ENCODE peak calls at places on chromosomes 11 and 22, in ten cellular contexts. One of them, this sample, is unnamed. For H3K4me1, the result is how much of the 10 kb centered on the place peaks cover.

GRCh38 chr11:59875856-59876519 is 2.6 kb upstream of the OOSP3 start:
- DNase-seq in heart right ventricle: no peak
- DNase-seq in tibial nerve: no peak
- DNase-seq in A549: no peak
- DNase-seq in colonic mucosa: no peak
- DNase-seq in neural progenitor cell: no peak
- DNase-seq in neuronal stem cell: no peak
- DNase-seq in left ventricle myocardium inferior: no peak
- DNase-seq in cardiac muscle cell: no peak
- DNase-seq in ascending aorta: no peak
- DNase-seq in this sample: no peak

GRCh38 chr11:19093976-19094375 is 23.0 kb upstream of the ZDHHC13 start:
- DNase-seq in heart right ventricle: no peak
- DNase-seq in tibial nerve: no peak
- DNase-seq in A549: no peak
- DNase-seq in colonic mucosa: no peak
- DNase-seq in neural progenitor cell: no peak
- DNase-seq in neuronal stem cell: no peak
- DNase-seq in left ventricle myocardium inferior: no peak
- DNase-seq in cardiac muscle cell: no peak
- DNase-seq in ascending aorta: no peak
- DNase-seq in this sample: no peak

GRCh38 chr11:116928102-116928777 is 90.8 kb upstream of the APOA1 start:
- DNase-seq in heart right ventricle: no peak
- DNase-seq in tibial nerve: no peak
- DNase-seq in A549: no peak
- DNase-seq in colonic mucosa: no peak
- DNase-seq in neural progenitor cell: no peak
- DNase-seq in neuronal stem cell: no peak
- DNase-seq in left ventricle myocardium inferior: no peak
- DNase-seq in cardiac muscle cell: peak
- DNase-seq in ascending aorta: no peak
- DNase-seq in this sample: no peak

GRCh38 chr11:79054636-79055035 is 386.2 kb downstream of the TENM4 start:
- DNase-seq in heart right ventricle: no peak
- DNase-seq in tibial nerve: no peak
- DNase-seq in A549: no peak
- DNase-seq in colonic mucosa: no peak
- DNase-seq in neural progenitor cell: no peak
- DNase-seq in neuronal stem cell: no peak
- DNase-seq in left ventricle myocardium inferior: no peak
- DNase-seq in cardiac muscle cell: peak
- DNase-seq in ascending aorta: no peak
- DNase-seq in this sample: no peak

GRCh38 chr11:107716884-107717532 is 5.2 kb upstream of the SLN start:
- DNase-seq in heart right ventricle: no peak
- DNase-seq in tibial nerve: no peak
- DNase-seq in A549: no peak
- DNase-seq in colonic mucosa: no peak
- DNase-seq in neural progenitor cell: no peak
- DNase-seq in neuronal stem cell: no peak
- DNase-seq in left ventricle myocardium inferior: no peak
- DNase-seq in cardiac muscle cell: no peak
- DNase-seq in ascending aorta: no peak
- DNase-seq in this sample: no peak

GRCh38 chr11:35047179-35047578 is 91.8 kb upstream of the CD44 start:
- DNase-seq in heart right ventricle: no peak
- DNase-seq in tibial nerve: no peak
- DNase-seq in A549: no peak
- DNase-seq in colonic mucosa: no peak
- DNase-seq in neural progenitor cell: no peak
- DNase-seq in neuronal stem cell: no peak
- DNase-seq in left ventricle myocardium inferior: no peak
- DNase-seq in cardiac muscle cell: no peak
- DNase-seq in ascending aorta: no peak
- DNase-seq in this sample: no peak

GRCh38 chr22:32389685-32390084 is 22.4 kb downstream of the RTCB start:
- DNase-seq in heart right ventricle: no peak
- DNase-seq in tibial nerve: no peak
- DNase-seq in A549: no peak
- DNase-seq in colonic mucosa: no peak
- DNase-seq in neural progenitor cell: peak
- DNase-seq in neuronal stem cell: no peak
- DNase-seq in left ventricle myocardium inferior: no peak
- DNase-seq in cardiac muscle cell: peak
- DNase-seq in ascending aorta: no peak
- DNase-seq in this sample: no peak

GRCh38 chr22:26812731-26813130 is 155.3 kb downstream of the MIAT start:
- DNase-seq in heart right ventricle: no peak
- DNase-seq in tibial nerve: no peak
- DNase-seq in A549: no peak
- DNase-seq in colonic mucosa: no peak
- DNase-seq in neural progenitor cell: no peak
- DNase-seq in neuronal stem cell: no peak
- DNase-seq in left ventricle myocardium inferior: no peak
- DNase-seq in cardiac muscle cell: no peak
- DNase-seq in ascending aorta: no peak
- DNase-seq in this sample: no peak

GRCh38 chr11:62025429-62026105 is 58.1 kb upstream of the FTH1 start:
- DNase-seq in heart right ventricle: peak
- DNase-seq in tibial nerve: peak
- DNase-seq in A549: peak
- DNase-seq in colonic mucosa: peak
- DNase-seq in neural progenitor cell: no peak
- DNase-seq in neuronal stem cell: no peak
- DNase-seq in left ventricle myocardium inferior: peak
- DNase-seq in cardiac muscle cell: peak
- DNase-seq in ascending aorta: peak
- DNase-seq in this sample: peak

GRCh38 chr11:69326622-69327219 is 32.8 kb downstream of the MYEOV start:
- DNase-seq in heart right ventricle: no peak
- DNase-seq in tibial nerve: no peak
- DNase-seq in A549: no peak
- DNase-seq in colonic mucosa: peak
- DNase-seq in neural progenitor cell: no peak
- DNase-seq in neuronal stem cell: no peak
- DNase-seq in left ventricle myocardium inferior: no peak
- DNase-seq in cardiac muscle cell: no peak
- DNase-seq in ascending aorta: peak
- DNase-seq in this sample: no peak

GRCh38 chr22:27786253-27786898 is 15.2 kb downstream of the MN1 start:
- DNase-seq in heart right ventricle: no peak
- DNase-seq in tibial nerve: no peak
- DNase-seq in A549: no peak
- DNase-seq in colonic mucosa: no peak
- DNase-seq in neural progenitor cell: no peak
- DNase-seq in neuronal stem cell: no peak
- DNase-seq in left ventricle myocardium inferior: no peak
- DNase-seq in cardiac muscle cell: no peak
- DNase-seq in ascending aorta: no peak
- DNase-seq in this sample: no peak

GRCh38 chr11:128302425-128303186 is 284.8 kb downstream of the ETS1 start:
- DNase-seq in heart right ventricle: no peak
- DNase-seq in tibial nerve: no peak
- DNase-seq in A549: no peak
- DNase-seq in colonic mucosa: no peak
- DNase-seq in neural progenitor cell: no peak
- DNase-seq in neuronal stem cell: no peak
- DNase-seq in left ventricle myocardium inferior: no peak
- DNase-seq in cardiac muscle cell: no peak
- DNase-seq in ascending aorta: no peak
- DNase-seq in this sample: no peak

GRCh38 chr22:48559647-48560388 is 1267.9 kb downstream of the BRD1 start:
- DNase-seq in heart right ventricle: no peak
- DNase-seq in tibial nerve: no peak
- DNase-seq in A549: no peak
- DNase-seq in colonic mucosa: no peak
- DNase-seq in neural progenitor cell: no peak
- DNase-seq in neuronal stem cell: no peak
- DNase-seq in left ventricle myocardium inferior: no peak
- DNase-seq in cardiac muscle cell: no peak
- DNase-seq in ascending aorta: no peak
- DNase-seq in this sample: no peak

GRCh38 chr11:27218498-27219038 is 144.4 kb downstream of the CCDC34 start:
- DNase-seq in heart right ventricle: no peak
- DNase-seq in tibial nerve: no peak
- DNase-seq in A549: no peak
- DNase-seq in colonic mucosa: no peak
- DNase-seq in neural progenitor cell: no peak
- DNase-seq in neuronal stem cell: no peak
- DNase-seq in left ventricle myocardium inferior: no peak
- DNase-seq in cardiac muscle cell: peak
- DNase-seq in ascending aorta: no peak
- DNase-seq in this sample: no peak

GRCh38 chr11:126766425-126766824 is 234.1 kb downstream of the KIRREL3 start:
- DNase-seq in heart right ventricle: no peak
- DNase-seq in tibial nerve: no peak
- DNase-seq in A549: no peak
- DNase-seq in colonic mucosa: peak
- DNase-seq in neural progenitor cell: no peak
- DNase-seq in neuronal stem cell: no peak
- DNase-seq in left ventricle myocardium inferior: no peak
- DNase-seq in cardiac muscle cell: no peak
- DNase-seq in ascending aorta: no peak
- DNase-seq in this sample: peak

DNA sequence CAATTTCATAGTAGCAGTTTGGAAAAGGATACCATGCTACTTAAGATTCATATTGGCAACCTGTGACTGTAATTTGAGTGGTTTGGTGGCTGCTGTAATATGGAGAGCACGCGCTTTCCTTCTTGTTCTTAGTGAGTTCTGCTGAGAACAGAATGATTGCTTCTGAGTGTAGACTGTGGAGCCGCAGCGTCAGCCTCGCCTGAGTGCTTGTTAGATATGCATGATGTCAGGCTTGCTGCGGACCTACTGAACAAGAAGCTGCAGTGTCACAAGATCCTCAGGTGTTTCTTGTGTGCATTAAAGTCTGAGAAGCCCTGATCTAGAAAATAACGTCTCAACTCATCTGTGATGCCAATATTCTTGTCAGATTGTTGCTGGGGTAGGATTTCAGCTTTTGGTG is 143.2 kb downstream of the ARHGAP42 start:
- DNase-seq in heart right ventricle: no peak
- DNase-seq in tibial nerve: no peak
- DNase-seq in A549: no peak
- DNase-seq in colonic mucosa: no peak
- DNase-seq in neural progenitor cell: peak
- DNase-seq in neuronal stem cell: no peak
- DNase-seq in left ventricle myocardium inferior: no peak
- DNase-seq in cardiac muscle cell: peak
- DNase-seq in ascending aorta: no peak
- DNase-seq in this sample: no peak
- H3K4me1 ChIP-seq in heart right ventricle: under half
- H3K4me1 ChIP-seq in tibial nerve: half or more
- H3K4me1 ChIP-seq in A549: half or more
- H3K4me1 ChIP-seq in colonic mucosa: under half
- H3K4me1 ChIP-seq in neural progenitor cell: under half
- H3K4me1 ChIP-seq in neuronal stem cell: under half
- H3K4me1 ChIP-seq in left ventricle myocardium inferior: under half
- H3K4me1 ChIP-seq in cardiac muscle cell: half or more
- H3K4me1 ChIP-seq in ascending aorta: under half
- H3K4me1 ChIP-seq in this sample: under half

GRCh38 chr11:64534391-64534801 is 56.6 kb upstream of the SLC22A12 start:
- DNase-seq in heart right ventricle: no peak
- DNase-seq in tibial nerve: no peak
- DNase-seq in A549: no peak
- DNase-seq in colonic mucosa: no peak
- DNase-seq in neural progenitor cell: no peak
- DNase-seq in neuronal stem cell: no peak
- DNase-seq in left ventricle myocardium inferior: no peak
- DNase-seq in cardiac muscle cell: no peak
- DNase-seq in ascending aorta: no peak
- DNase-seq in this sample: no peak
- H3K4me1 ChIP-seq in heart right ventricle: under half
- H3K4me1 ChIP-seq in tibial nerve: under half
- H3K4me1 ChIP-seq in A549: under half
- H3K4me1 ChIP-seq in colonic mucosa: under half
- H3K4me1 ChIP-seq in neural progenitor cell: under half
- H3K4me1 ChIP-seq in neuronal stem cell: under half
- H3K4me1 ChIP-seq in left ventricle myocardium inferior: under half
- H3K4me1 ChIP-seq in cardiac muscle cell: under half
- H3K4me1 ChIP-seq in ascending aorta: under half
- H3K4me1 ChIP-seq in this sample: under half

DNA sequence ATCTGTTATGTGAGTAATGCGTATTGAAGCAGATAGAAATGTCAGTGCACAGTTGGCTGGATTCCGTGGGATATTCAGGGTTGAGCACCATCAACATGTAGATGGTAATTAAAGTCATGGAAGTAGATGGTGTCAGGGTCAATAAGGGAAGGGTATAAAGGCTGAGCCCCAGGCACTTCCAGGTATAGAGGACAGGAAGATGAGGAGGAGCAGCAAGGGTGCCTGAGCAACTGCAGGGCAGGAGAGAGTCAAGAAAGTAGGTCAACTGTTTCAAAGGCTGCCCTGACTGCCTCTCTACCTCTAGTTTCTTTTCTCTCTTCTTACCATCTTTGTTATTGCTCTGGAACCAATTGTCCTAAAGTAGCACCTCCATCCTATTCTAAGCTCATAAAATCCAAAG is 85.9 kb downstream of the MICAL2 start:
- DNase-seq in heart right ventricle: no peak
- DNase-seq in tibial nerve: no peak
- DNase-seq in A549: no peak
- DNase-seq in colonic mucosa: no peak
- DNase-seq in neural progenitor cell: no peak
- DNase-seq in neuronal stem cell: no peak
- DNase-seq in left ventricle myocardium inferior: no peak
- DNase-seq in cardiac muscle cell: no peak
- DNase-seq in ascending aorta: peak
- DNase-seq in this sample: no peak
- H3K4me1 ChIP-seq in heart right ventricle: half or more
- H3K4me1 ChIP-seq in tibial nerve: under half
- H3K4me1 ChIP-seq in A549: under half
- H3K4me1 ChIP-seq in colonic mucosa: under half
- H3K4me1 ChIP-seq in neural progenitor cell: under half
- H3K4me1 ChIP-seq in neuronal stem cell: under half
- H3K4me1 ChIP-seq in left ventricle myocardium inferior: half or more
- H3K4me1 ChIP-seq in cardiac muscle cell: half or more
- H3K4me1 ChIP-seq in ascending aorta: under half
- H3K4me1 ChIP-seq in this sample: under half

GRCh38 chr22:40065981-40066380 is 71.2 kb downstream of the FAM83F start:
- DNase-seq in heart right ventricle: no peak
- DNase-seq in tibial nerve: no peak
- DNase-seq in A549: no peak
- DNase-seq in colonic mucosa: no peak
- DNase-seq in neural progenitor cell: no peak
- DNase-seq in neuronal stem cell: no peak
- DNase-seq in left ventricle myocardium inferior: no peak
- DNase-seq in cardiac muscle cell: no peak
- DNase-seq in ascending aorta: no peak
- DNase-seq in this sample: no peak

GRCh38 chr22:40071720-40072119 is 77.0 kb downstream of the FAM83F start:
- DNase-seq in heart right ventricle: no peak
- DNase-seq in tibial nerve: no peak
- DNase-seq in A549: no peak
- DNase-seq in colonic mucosa: no peak
- DNase-seq in neural progenitor cell: no peak
- DNase-seq in neuronal stem cell: no peak
- DNase-seq in left ventricle myocardium inferior: no peak
- DNase-seq in cardiac muscle cell: no peak
- DNase-seq in ascending aorta: no peak
- DNase-seq in this sample: no peak

GRCh38 chr22:40067639-40068038 is 72.9 kb downstream of the FAM83F start:
- DNase-seq in heart right ventricle: no peak
- DNase-seq in tibial nerve: no peak
- DNase-seq in A549: no peak
- DNase-seq in colonic mucosa: no peak
- DNase-seq in neural progenitor cell: no peak
- DNase-seq in neuronal stem cell: no peak
- DNase-seq in left ventricle myocardium inferior: no peak
- DNase-seq in cardiac muscle cell: no peak
- DNase-seq in ascending aorta: no peak
- DNase-seq in this sample: no peak

GRCh38 chr22:40070701-40071100 is 75.9 kb downstream of the FAM83F start:
- DNase-seq in heart right ventricle: no peak
- DNase-seq in tibial nerve: no peak
- DNase-seq in A549: no peak
- DNase-seq in colonic mucosa: no peak
- DNase-seq in neural progenitor cell: no peak
- DNase-seq in neuronal stem cell: no peak
- DNase-seq in left ventricle myocardium inferior: no peak
- DNase-seq in cardiac muscle cell: peak
- DNase-seq in ascending aorta: no peak
- DNase-seq in this sample: no peak
- H3K4me1 ChIP-seq in heart right ventricle: half or more
- H3K4me1 ChIP-seq in tibial nerve: under half
- H3K4me1 ChIP-seq in A549: under half
- H3K4me1 ChIP-seq in colonic mucosa: under half
- H3K4me1 ChIP-seq in neural progenitor cell: under half
- H3K4me1 ChIP-seq in neuronal stem cell: under half
- H3K4me1 ChIP-seq in left ventricle myocardium inferior: half or more
- H3K4me1 ChIP-seq in cardiac muscle cell: under half
- H3K4me1 ChIP-seq in ascending aorta: under half
- H3K4me1 ChIP-seq in this sample: under half

This sample was measured in lung.